ENCODE peak calls at places on chromosomes 16 and 17, in five cellular contexts. I is SK-N-SH, S is H1, N is HCT116, C is GM12878. F is an unnamed sample.

GRCh38 chr17:66747561-66748275 is 87.2 kb upstream of the CACNG5 start:
- DNase-seq in C (no peak), S (no peak), I (no peak), N (no peak), F (no peak)

GRCh38 chr17:80599546-80600305 is 55.1 kb downstream of the RPTOR start:
- DNase-seq in N (no peak), C (no peak), S (no peak), I (no peak), F (no peak)

GRCh38 chr17:43839670-43840101 is 6.7 kb upstream of the MPP3 start:
- DNase-seq in S (no peak), I (no peak), C (no peak), N (peak; percentile 76), F (peak; percentile 75)

GRCh38 chr17:76691379-76692191 is 19.2 kb downstream of the MXRA7 start:
- DNase-seq in C (no peak), S (no peak), N (no peak), I (no peak), F (no peak)

GRCh38 chr16:7014756-7015155 is 317.9 kb upstream of the RBFOX1 start:
- DNase-seq in S (no peak), N (no peak), I (no peak), C (no peak), F (no peak)

GRCh38 chr16:75105306-75106061 is 11.1 kb downstream of the LDHD start:
- DNase-seq in N (no peak), C (no peak), S (no peak), I (peak; percentile 84), F (no peak)

GRCh38 chr17:80375186-80375585 is 39.8 kb upstream of the ENDOV start:
- DNase-seq in S (no peak), C (no peak), I (no peak), N (no peak), F (no peak)

GRCh38 chr16:67161595-67162058 is 1.9 kb downstream of the FBXL8 start:
- DNase-seq in N (no peak), S (no peak), I (no peak), C (no peak), F (peak; percentile 75)

GRCh38 chr17:3873862-3874261 is 19.0 kb downstream of the CAMKK1 start:
- DNase-seq in I (no peak), N (no peak), S (no peak), C (no peak), F (no peak)

GRCh38 chr16:15949210-15950166 is at the start of gene ABCC1:
- DNase-seq in N (no peak), S (no peak), C (no peak), I (peak; percentile 95), F (peak; percentile 83)

GRCh38 chr17:71667661-71668060 is 453.2 kb upstream of the SOX9 start:
- DNase-seq in S (no peak), I (no peak), C (no peak), N (no peak), F (no peak)

GRCh38 chr16:50581830-50582229 is 33.6 kb downstream of the NKD1 start:
- DNase-seq in I (no peak), C (no peak), N (no peak), S (no peak), F (no peak)

GRCh38 chr16:28524544-28525179 is 14.1 kb downstream of the NUPR1 start:
- DNase-seq in S (no peak), C (no peak), N (no peak), I (no peak), F (no peak)

GRCh38 chr16:50440991-50441390 is 72.2 kb upstream of the BRD7 start:
- DNase-seq in C (no peak), N (no peak), S (no peak), I (no peak), F (no peak)

GRCh38 chr17:59490259-59490658 is 75.2 kb upstream of the DHX40 start:
- DNase-seq in N (no peak), C (no peak), I (no peak), S (no peak), F (no peak)

GRCh38 chr16:1713933-1714332 is 7.9 kb downstream of the MAPK8IP3 start:
- DNase-seq in N (no peak), S (no peak), C (peak; percentile 39), I (no peak), F (no peak)

GRCh38 chr17:21214777-21215541 is 998 bp upstream of the TMEM11 start:
- DNase-seq in I (no peak), N (no peak), C (no peak), S (no peak), F (peak; percentile 10)

GRCh38 chr17:72145972-72146755 is 25.3 kb downstream of the SOX9 start:
- DNase-seq in C (no peak), I (no peak), N (no peak), S (no peak), F (no peak)

GRCh38 chr17:40825596-40825995 is 3.2 kb upstream of the KRT10 start:
- DNase-seq in N (no peak), S (no peak), I (no peak), C (no peak), F (no peak)

GRCh38 chr17:73091410-73091769 is 1.1 kb downstream of the SLC39A11 start:
- DNase-seq in S (no peak), C (no peak), N (no peak), I (no peak), F (no peak)

GRCh38 chr16:51271156-51271555 is 120.1 kb upstream of the SALL1 start:
- DNase-seq in C (no peak), N (no peak), S (no peak), I (no peak), F (no peak)

GRCh38 chr17:5110816-5111215 is 862 bp downstream of the ZNF232 start:
- DNase-seq in I (no peak), C (no peak), S (no peak), N (no peak), F (no peak)

GRCh38 chr17:12431188-12431587 is 234.5 kb upstream of the MYOCD start:
- DNase-seq in I (no peak), S (no peak), C (peak; percentile 85), N (no peak), F (no peak)

GRCh38 chr17:31739300-31739699 is 119.7 kb downstream of the COPRS start:
- DNase-seq in I (no peak), C (no peak), N (no peak), S (no peak), F (no peak)

GRCh38 chr17:21303441-21304065 is 19.0 kb downstream of the MAP2K3 start:
- DNase-seq in N (no peak), C (no peak), S (no peak), I (no peak), F (no peak)

GRCh38 chr17:51948128-51948527 is 210.4 kb downstream of the CA10 start:
- DNase-seq in N (no peak), S (no peak), I (no peak), C (no peak), F (no peak)

GRCh38 chr16:14111713-14112538 is 40.8 kb downstream of the MRTFB start:
- DNase-seq in I (no peak), N (no peak), S (no peak), C (no peak), F (no peak)

GRCh38 chr17:39132192-39132600 is 19.2 kb downstream of the PLXDC1 start:
- DNase-seq in I (no peak), C (no peak), N (no peak), S (no peak), F (no peak)

GRCh38 chr16:57084996-57085395 is 7.4 kb upstream of the CPNE2 start:
- DNase-seq in S (no peak), C (no peak), N (no peak), I (no peak), F (no peak)

GRCh38 chr16:87740909-87741424 is 24.8 kb downstream of the KLHDC4 start:
- DNase-seq in N (no peak), I (no peak), S (no peak), C (no peak), F (no peak)

GRCh38 chr17:29949708-29950107 is 8.3 kb downstream of the EFCAB5 start:
- DNase-seq in S (no peak), I (peak; percentile 17), N (no peak), C (no peak), F (no peak)
- TF ChIP-seq JUND in S (no peak), I (no peak), N (no peak), C (no peak), F (no peak)

GRCh38 chr17:50645748-50646682 is 11.3 kb downstream of the ABCC3 start:
- DNase-seq in I (no peak), C (no peak), N (no peak), S (no peak), F (no peak)
- TF ChIP-seq JUND in I (no peak), C (no peak), N (no peak), S (no peak), F (no peak)

DNA sequence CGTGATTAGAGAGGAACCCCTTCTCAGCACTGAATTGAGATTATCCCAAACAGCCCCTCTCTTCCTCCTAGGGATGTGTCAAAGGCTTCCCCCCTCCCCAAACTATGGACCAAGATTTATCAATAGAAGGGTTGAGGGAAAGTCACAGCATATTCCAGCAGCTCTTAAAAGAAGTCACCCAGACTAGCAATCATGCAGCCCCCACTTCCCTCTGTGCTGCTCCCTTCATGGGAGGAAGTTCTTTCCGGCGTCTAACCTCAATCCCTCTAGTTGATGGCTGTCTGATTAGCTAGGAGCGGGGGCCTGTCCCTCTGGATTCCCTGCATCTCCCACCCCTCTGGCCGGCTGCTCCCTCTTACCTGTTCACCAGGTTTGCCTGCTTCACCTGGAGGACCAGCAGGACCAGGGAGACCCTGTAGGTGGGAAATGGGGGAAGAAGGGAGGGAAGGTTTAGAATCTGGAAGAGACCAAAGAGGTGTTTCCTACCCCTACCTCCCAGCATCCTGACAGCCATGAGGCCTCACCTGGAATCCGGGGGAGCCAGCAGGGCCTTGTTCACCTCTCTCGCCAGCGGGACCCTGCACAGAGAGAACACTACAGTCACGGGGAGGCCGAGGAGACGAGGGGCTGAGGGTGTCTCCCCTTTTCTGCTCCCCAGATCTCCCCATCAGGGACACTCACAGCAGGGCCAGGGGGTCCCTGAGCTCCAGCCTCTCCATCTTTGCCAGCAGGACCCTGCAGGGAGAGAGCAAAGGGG is 9.1 kb downstream of the COL1A1 start:
- DNase-seq in S (no peak), N (no peak), C (no peak), I (no peak), F (no peak)
- TF ChIP-seq JUND in S (no peak), N (no peak), C (no peak), I (no peak), F (no peak)

GRCh38 chr16:70526403-70526802 is 2.8 kb downstream of the SF3B3 start:
- DNase-seq in C (no peak), I (no peak), N (no peak), S (no peak), F (no peak)

GRCh38 chr16:70523621-70524405 is at the start of gene SF3B3:
- DNase-seq in N (no peak), C (no peak), S (no peak), I (peak; percentile 78), F (peak; percentile 37)

GRCh38 chr16:70523013-70523620 is at the start of gene COG4:
- DNase-seq in S (peak; percentile 59), N (peak; percentile 72), I (peak; percentile 90), C (peak; percentile 58), F (peak; percentile 67)

GRCh38 chr16:70522216-70523000 is 946 bp downstream of the COG4 start:
- DNase-seq in I (no peak), S (no peak), N (no peak), C (no peak), F (no peak)

GRCh38 chr16:70520612-70521297 is 2.6 kb downstream of the COG4 start:
- DNase-seq in N (no peak), S (no peak), C (no peak), I (no peak), F (no peak)
- TF ChIP-seq JUND in N (no peak), S (no peak), C (peak; percentile 31), I (no peak), F (no peak)

F was measured in T47D.